ENCODE peak calls at places on chromosomes 5 and 9, in nine cellular contexts. Q is left ventricle myocardium inferior, V is transverse colon, M is mucosa of descending colon, X is Peyer's patch, W is WTC11, J is heart right ventricle, Z is IMR-90, I is HFF-Myc. O is an unnamed sample.

GRCh38 chr5:61023131-61023530 is 78.1 kb downstream of the NDUFAF2 start:
- DNase-seq in V (no peak), I (no peak), X (no peak), Q (no peak), W (no peak), M (no peak), Z (peak), J (no peak), O (no peak)

GRCh38 chr9:95167998-95168397 is 149.5 kb downstream of the FANCC start:
- DNase-seq in Z (peak), V (peak), M (no peak), W (peak), X (peak), J (peak), Q (no peak), I (peak), O (no peak)

GRCh38 chr5:15106530-15107283 is 235.1 kb upstream of the ANKH start:
- DNase-seq in Z (no peak), X (no peak), Q (no peak), V (no peak), W (no peak), J (no peak), M (no peak), I (no peak), O (no peak)

GRCh38 chr9:110258671-110259070 is 2.4 kb upstream of the TXN start:
- DNase-seq in I (no peak), J (no peak), V (no peak), M (no peak), X (no peak), W (no peak), Z (no peak), Q (no peak), O (no peak)

GRCh38 chr5:142012792-142013388 is at the start of gene GNPDA1:
- DNase-seq in X (peak), Q (peak), J (peak), M (peak), Z (peak), V (peak), W (peak), I (no peak), O (peak)

GRCh38 chr5:14593326-14594036 is 11.9 kb downstream of the OTULINL start:
- DNase-seq in Q (no peak), I (no peak), M (no peak), J (no peak), X (no peak), V (no peak), Z (peak), W (no peak), O (no peak)

GRCh38 chr5:127551410-127552041 is 34.1 kb downstream of the PRRC1 start:
- DNase-seq in M (no peak), Z (no peak), X (no peak), V (no peak), I (no peak), J (no peak), Q (no peak), W (no peak), O (no peak)

GRCh38 chr9:110432253-110432652 is 94.6 kb upstream of the TXNDC8 start:
- DNase-seq in W (no peak), Q (no peak), Z (peak), M (no peak), I (no peak), J (no peak), V (no peak), X (no peak), O (no peak)

GRCh38 chr9:101421653-101422065 is 13.9 kb downstream of the ALDOB start:
- DNase-seq in J (peak), W (no peak), Z (no peak), M (no peak), Q (no peak), X (no peak), V (no peak), I (no peak), O (no peak)

GRCh38 chr5:176542596-176543427 is 5.6 kb upstream of the RNF44 start:
- DNase-seq in I (no peak), V (no peak), X (no peak), Z (peak), W (peak), Q (no peak), M (peak), J (no peak), O (peak)

GRCh38 chr9:4220361-4220760 is 79.5 kb downstream of the GLIS3 start:
- DNase-seq in I (no peak), X (no peak), Z (no peak), J (no peak), Q (no peak), W (no peak), M (no peak), V (no peak), O (no peak)

GRCh38 chr9:11417782-11418181 is 805.0 kb upstream of the PTPRD start:
- DNase-seq in Q (no peak), M (no peak), J (no peak), I (no peak), W (no peak), Z (no peak), V (no peak), X (no peak), O (no peak)

DNA sequence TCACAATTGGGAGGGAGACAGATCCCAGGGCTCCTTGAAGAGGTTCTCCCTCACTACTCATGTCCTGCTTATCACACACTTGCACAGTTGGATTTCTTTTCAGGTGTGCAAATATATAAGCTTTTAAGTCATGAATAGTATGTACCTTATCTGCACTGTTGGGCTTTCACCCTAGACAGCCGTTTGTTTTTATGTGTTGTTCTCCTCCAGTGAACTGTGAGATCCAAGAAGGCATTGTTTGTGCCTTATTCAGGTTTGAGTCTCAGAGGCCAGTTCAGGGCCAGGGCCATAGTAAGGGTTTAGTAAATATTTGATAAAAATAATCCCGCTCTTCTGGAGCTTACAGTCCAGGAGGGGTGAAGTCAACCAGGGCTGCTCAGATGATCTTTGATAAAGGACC is 480.0 kb downstream of the TMEM38B start:
- DNase-seq in J (no peak), W (no peak), Q (no peak), V (no peak), I (no peak), Z (no peak), X (no peak), M (no peak), O (no peak)
- TF ChIP-seq CTCF in J (no peak), W (no peak), Q (no peak), V (no peak), I (no peak), Z (no peak), X (no peak), M (no peak), O (no peak)

GRCh38 chr9:92636627-92637026 is 33.3 kb downstream of the IPPK start:
- DNase-seq in Z (no peak), Q (no peak), J (no peak), M (no peak), W (no peak), V (no peak), I (no peak), X (peak), O (no peak)
- TF ChIP-seq CTCF in Z (peak), Q (no peak), J (no peak), M (no peak), W (no peak), V (no peak), I (peak), X (no peak), O (no peak)

DNA sequence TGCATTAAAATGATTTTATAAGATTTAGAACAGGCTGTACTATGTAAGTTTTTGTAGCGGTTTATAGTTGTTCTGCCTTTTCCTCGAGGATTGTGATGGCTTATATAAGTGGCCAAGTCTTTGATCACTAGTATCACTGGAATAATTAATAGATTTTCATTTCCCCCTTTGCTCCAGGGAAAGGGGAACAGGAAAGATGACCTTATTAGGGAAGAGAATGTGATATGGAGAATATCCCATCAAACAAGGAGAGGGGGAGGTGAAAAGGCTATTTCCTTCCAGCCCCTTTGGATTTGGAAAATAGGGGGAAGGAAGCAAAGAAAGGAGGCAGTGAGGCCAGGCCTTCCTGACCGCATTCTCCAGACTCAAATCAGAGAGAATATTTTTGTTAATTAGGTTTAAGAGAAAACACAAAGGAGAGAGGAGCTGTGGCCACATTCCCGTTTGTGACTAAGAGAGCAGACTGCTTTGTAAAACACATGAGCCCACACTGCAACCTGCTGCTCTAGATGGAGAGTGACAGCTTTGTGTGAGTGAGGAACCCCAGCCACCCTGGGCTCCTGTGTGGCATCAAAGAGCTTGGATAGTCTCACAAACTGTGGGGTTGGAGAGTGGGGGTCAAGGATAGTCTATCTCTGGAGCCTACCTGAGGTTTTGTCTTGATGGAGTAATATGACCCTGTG is 359.5 kb downstream of the DTWD2 start:
- DNase-seq in Q (no peak), V (no peak), W (no peak), Z (no peak), I (no peak), J (no peak), X (no peak), M (no peak), O (no peak)
- TF ChIP-seq CTCF in Q (no peak), V (no peak), W (no peak), Z (no peak), I (no peak), J (no peak), X (no peak), M (no peak), O (no peak)

GRCh38 chr9:127562841-127563523 is 49.1 kb upstream of the STXBP1 start:
- DNase-seq in V (no peak), Z (peak), I (no peak), J (no peak), Q (no peak), M (no peak), X (no peak), W (no peak), O (no peak)
- TF ChIP-seq CTCF in V (peak), Z (peak), I (no peak), J (peak), Q (peak), M (no peak), X (no peak), W (no peak), O (no peak)

GRCh38 chr9:212265-212664 is 2.4 kb upstream of the DOCK8 start:
- DNase-seq in M (no peak), X (no peak), J (no peak), Q (no peak), Z (no peak), W (no peak), I (no peak), V (no peak), O (no peak)

GRCh38 chr9:215631-216155 is 1.0 kb downstream of the DOCK8 start:
- DNase-seq in V (no peak), M (no peak), J (no peak), Q (no peak), W (no peak), I (no peak), X (no peak), Z (no peak), O (no peak)

GRCh38 chr9:211036-211435 is 3.6 kb upstream of the DOCK8 start:
- DNase-seq in V (no peak), X (no peak), J (no peak), W (no peak), M (no peak), Z (no peak), Q (no peak), I (no peak), O (no peak)

GRCh38 chr9:211557-211956 is 3.1 kb upstream of the DOCK8 start:
- DNase-seq in Q (no peak), X (no peak), J (no peak), I (no peak), M (no peak), W (no peak), Z (no peak), V (no peak), O (no peak)

DNA sequence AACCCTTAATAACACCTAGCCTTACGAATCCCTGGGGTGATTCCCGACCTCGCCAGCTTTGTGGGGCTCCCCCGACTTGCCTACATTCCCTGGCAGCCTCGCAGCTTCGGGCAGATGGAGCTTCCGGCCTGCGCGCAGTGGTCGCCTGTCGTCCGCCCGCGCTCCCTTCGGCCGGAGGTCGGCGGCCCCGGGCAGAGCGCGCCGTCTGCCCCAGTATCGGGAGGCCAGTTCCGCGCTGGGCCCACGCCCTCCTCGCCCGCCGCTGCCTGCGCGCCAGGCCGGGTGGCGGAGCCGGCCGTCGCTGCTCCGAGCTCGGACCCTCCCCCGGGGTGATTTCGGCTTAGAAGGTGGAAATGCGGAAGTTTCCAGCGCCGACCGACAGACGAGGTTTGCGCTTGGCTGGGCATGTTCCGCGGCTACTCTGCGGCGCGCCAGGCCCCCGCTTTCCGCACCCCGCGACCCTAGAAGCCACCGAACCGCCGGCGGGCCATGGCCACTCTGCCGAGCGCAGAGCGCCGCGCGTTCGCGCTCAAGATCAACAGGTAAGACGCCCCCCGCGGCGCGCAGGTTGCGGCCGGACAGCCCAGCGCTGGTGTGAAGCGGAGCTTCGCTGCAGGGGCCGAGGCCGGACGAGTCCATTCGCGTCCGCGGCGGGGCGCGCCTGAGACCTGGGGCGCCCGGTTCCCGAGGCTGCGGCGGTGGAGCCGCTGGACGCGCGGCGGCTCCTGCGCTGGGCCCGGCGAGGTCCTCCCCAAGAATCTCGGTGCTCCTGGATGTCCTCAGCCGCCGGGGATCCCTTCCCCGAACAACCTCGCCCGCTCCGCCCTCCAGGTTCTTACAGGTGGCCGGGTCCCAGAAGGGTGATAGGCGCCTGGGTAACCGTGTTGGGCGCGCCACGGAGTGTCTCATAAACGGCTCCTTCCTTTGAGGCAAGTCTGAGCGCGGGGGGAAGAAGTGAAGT is at the start of gene DOCK8:
- DNase-seq in J (no peak), M (peak), Q (peak), V (peak), Z (no peak), W (peak), X (peak), I (no peak), O (peak)
- TF ChIP-seq CTCF in J (peak), M (peak), Q (peak), V (no peak), Z (no peak), W (no peak), X (peak), I (peak), O (peak)

DNA sequence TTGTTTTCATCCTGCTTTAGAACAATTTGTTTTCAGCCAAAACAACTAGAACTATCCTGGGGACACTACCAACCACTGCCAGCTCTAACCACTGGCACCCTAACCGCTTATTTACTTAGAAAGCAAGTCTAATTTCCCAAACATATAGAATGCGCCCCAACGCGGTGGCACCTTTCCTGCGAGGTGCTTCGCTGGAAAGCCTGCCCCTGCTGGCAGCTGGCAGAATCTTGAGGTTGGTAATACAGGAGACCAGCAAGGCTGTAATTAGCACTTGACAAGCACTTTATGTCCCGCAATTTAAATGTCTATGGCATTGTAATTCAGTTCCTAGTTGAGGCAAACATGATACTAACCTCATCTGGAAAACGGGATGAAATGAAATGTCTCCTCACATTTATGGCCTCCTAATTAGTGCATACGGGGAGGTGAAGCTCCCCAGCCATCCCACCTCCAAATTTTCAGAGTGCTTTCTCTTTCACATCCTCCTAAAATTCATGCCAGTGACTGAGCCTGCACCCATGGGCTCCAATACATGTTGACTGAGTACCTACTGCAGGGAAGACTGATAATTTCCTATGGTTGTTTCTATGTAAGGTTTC is 30.4 kb downstream of the GABBR2 start:
- DNase-seq in M (no peak), Z (no peak), V (peak), W (peak), X (peak), J (no peak), Q (no peak), I (no peak), O (no peak)
- TF ChIP-seq CTCF in M (no peak), Z (peak), V (peak), W (peak), X (peak), J (peak), Q (peak), I (peak), O (peak)

GRCh38 chr9:130659699-130660248 is 4.6 kb upstream of the PRDM12 start:
- DNase-seq in V (no peak), Q (no peak), J (no peak), X (no peak), Z (no peak), W (peak), M (no peak), I (no peak), O (no peak)

GRCh38 chr9:130661461-130662098 is 2.8 kb upstream of the PRDM12 start:
- DNase-seq in W (peak), V (no peak), M (no peak), I (no peak), J (no peak), Z (no peak), X (no peak), Q (no peak), O (no peak)

GRCh38 chr9:130662099-130662926 is 2.1 kb upstream of the PRDM12 start:
- DNase-seq in M (no peak), X (no peak), J (no peak), Q (no peak), Z (no peak), W (peak), I (no peak), V (no peak), O (no peak)

GRCh38 chr9:130660326-130660682 is 4.1 kb upstream of the PRDM12 start:
- DNase-seq in Q (no peak), X (no peak), V (no peak), J (no peak), I (no peak), Z (no peak), W (no peak), M (no peak), O (no peak)

GRCh38 chr9:130660683-130661460 is 3.5 kb upstream of the PRDM12 start:
- DNase-seq in I (no peak), W (peak), J (no peak), Z (no peak), M (no peak), X (no peak), Q (no peak), V (no peak), O (no peak)
- TF ChIP-seq CTCF in I (no peak), W (no peak), J (no peak), Z (no peak), M (no peak), X (no peak), Q (no peak), V (no peak), O (no peak)

O was measured in natural killer cell.